ENCODE peak calls at places on chromosomes 16 and 17, in eight cellular contexts. B, Q, M, K, O, R, V and C are unnamed samples.

GRCh38 chr16:87353613-87354012 is 30.0 kb downstream of the FBXO31 start:
- DNase-seq in B (no peak), Q (peak), M (no peak), K (no peak), O (no peak), R (no peak), V (no peak), C (no peak)

GRCh38 chr16:27721548-27722265 is 171.8 kb downstream of the KATNIP start:
- DNase-seq in B (no peak), Q (no peak), M (no peak), K (no peak), O (no peak), R (peak), V (no peak), C (no peak)

GRCh38 chr17:17018612-17019429 is 23.4 kb upstream of the MPRIP start:
- DNase-seq in B (no peak), Q (peak), M (no peak), K (no peak), O (no peak), R (no peak), V (no peak), C (no peak)

GRCh38 chr17:34357398-34357797 is 1.1 kb downstream of the CCL13 start:
- DNase-seq in B (no peak), Q (no peak), M (no peak), K (no peak), O (no peak), R (no peak), V (no peak), C (no peak)

GRCh38 chr17:1460233-1460632 is 4.2 kb upstream of the CRK start:
- DNase-seq in B (no peak), Q (peak), M (no peak), K (no peak), O (no peak), R (peak), V (peak), C (peak)

GRCh38 chr16:74570412-74571301 is 36.3 kb downstream of the GLG1 start:
- DNase-seq in B (no peak), Q (no peak), M (peak), K (no peak), O (no peak), R (no peak), V (no peak), C (no peak)

GRCh38 chr16:80824623-80825364 is 20.4 kb upstream of the CDYL2 start:
- DNase-seq in B (no peak), Q (no peak), M (no peak), K (no peak), O (no peak), R (peak), V (peak), C (peak)

GRCh38 chr17:8859804-8860430 is 7.6 kb downstream of the PIK3R6 start:
- DNase-seq in B (no peak), Q (no peak), M (no peak), K (no peak), O (no peak), R (no peak), V (no peak), C (no peak)